ENCODE peak calls at places on chromosomes 11 and 22, in nine cellular contexts. K is DND-41, P is progenitor cell of endocrine pancreas, L is nephron progenitor cell, U is fibroblast of lung, G is heart right ventricle, M is IMR-90, V is body of pancreas, D is GM10248. A is an unnamed sample.

GRCh38 chr22:28822930-28823481 is 22.6 kb upstream of the XBP1 start:
- DNase-seq in K (peak; percentile 86), P (no peak), L (no peak), U (no peak), G (no peak), M (no peak), V (peak; percentile 87), D (no peak), A (no peak)

GRCh38 chr11:117334896-117335295 is 7.2 kb downstream of the CEP164 start:
- DNase-seq in K (no peak), P (no peak), L (no peak), U (no peak), G (no peak), M (no peak), V (no peak), D (no peak), A (no peak)

GRCh38 chr11:120630100-120630499 is 118.6 kb downstream of the GRIK4 start:
- DNase-seq in K (no peak), P (no peak), L (no peak), U (no peak), G (no peak), M (no peak), V (no peak), D (no peak), A (no peak)

GRCh38 chr11:61587951-61588695 is 7.2 kb upstream of the SYT7 start:
- DNase-seq in K (peak; percentile 18), P (peak; percentile 42), L (peak; percentile 79), U (no peak), G (peak; percentile 66), M (no peak), V (peak; percentile 67), D (peak; percentile 58), A (no peak)

GRCh38 chr11:106624377-106624776 is 393.9 kb downstream of the GUCY1A2 start:
- DNase-seq in K (no peak), P (no peak), L (no peak), U (peak; percentile 28), G (no peak), M (peak; percentile 12), V (no peak), D (no peak), A (no peak)

GRCh38 chr11:128502736-128503135 is 84.6 kb downstream of the ETS1 start:
- DNase-seq in K (no peak), P (no peak), L (no peak), U (peak; percentile 88), G (no peak), M (peak; percentile 96), V (no peak), D (no peak), A (no peak)

GRCh38 chr11:123407996-123408597 is 22.0 kb upstream of the GRAMD1B start:
- DNase-seq in K (no peak), P (no peak), L (no peak), U (no peak), G (no peak), M (no peak), V (no peak), D (no peak), A (no peak)

GRCh38 chr11:120031612-120032600 is 106.0 kb downstream of the TRIM29 start:
- DNase-seq in K (no peak), P (no peak), L (no peak), U (no peak), G (no peak), M (no peak), V (no peak), D (no peak), A (no peak)

GRCh38 chr22:32309585-32310251 is 47.9 kb upstream of the RFPL3 start:
- DNase-seq in K (no peak), P (no peak), L (peak; percentile 22), U (no peak), G (no peak), M (no peak), V (no peak), D (no peak), A (no peak)

GRCh38 chr11:74984730-74985129 is 4.0 kb upstream of the NEU3 start:
- DNase-seq in K (no peak), P (no peak), L (no peak), U (no peak), G (no peak), M (no peak), V (no peak), D (no peak), A (no peak)

GRCh38 chr11:19084661-19085315 is 24.3 kb upstream of the MRGPRX2 start:
- DNase-seq in K (no peak), P (no peak), L (no peak), U (no peak), G (no peak), M (no peak), V (no peak), D (no peak), A (no peak)

DNA sequence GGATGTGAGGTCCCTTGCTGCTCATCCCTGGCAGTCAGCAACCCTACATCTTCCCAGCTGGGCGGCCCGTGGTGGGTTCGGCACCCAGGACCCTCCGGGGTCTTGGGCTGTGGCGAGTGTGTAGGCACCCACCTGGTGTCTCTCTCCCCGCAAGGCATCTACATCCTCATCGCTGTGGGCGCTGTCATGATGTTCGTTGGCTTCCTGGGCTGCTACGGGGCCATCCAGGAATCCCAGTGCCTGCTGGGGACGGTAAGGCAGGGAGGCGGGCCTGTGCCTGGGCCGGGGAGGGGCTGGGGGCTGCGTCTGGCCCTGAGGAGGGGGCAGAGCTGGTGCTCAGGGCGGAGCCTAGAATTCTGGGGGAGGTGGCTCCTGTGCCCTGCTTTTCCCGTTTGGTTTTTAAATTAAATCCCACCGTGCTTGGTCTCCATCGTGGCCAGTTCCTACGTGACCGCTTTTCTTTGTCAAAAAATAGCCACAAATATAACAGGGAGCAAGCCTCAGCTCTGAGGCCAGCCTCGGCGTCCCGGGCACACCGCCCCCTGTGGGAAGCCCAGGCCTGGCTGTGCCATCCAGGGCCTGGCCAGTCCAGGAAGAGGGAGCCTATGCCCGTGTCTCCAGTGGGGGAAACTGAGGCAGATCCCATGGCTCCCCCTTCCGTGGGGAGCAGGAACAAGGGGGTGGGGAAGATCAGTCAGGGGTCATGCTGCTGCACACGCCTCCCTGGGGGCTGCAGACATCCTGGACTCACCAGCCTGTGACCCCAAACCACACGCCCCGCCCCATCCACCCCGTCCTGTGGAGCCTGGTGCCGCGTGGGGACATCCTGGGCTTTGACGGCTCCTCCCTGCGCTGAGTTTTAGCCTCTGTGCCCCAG is 6.4 kb upstream of the TSSC4 start:
- DNase-seq in K (no peak), P (no peak), L (no peak), U (no peak), G (no peak), M (no peak), V (no peak), D (no peak), A (no peak)
- TF ChIP-seq CTCF in K (no peak), P (no peak), L (no peak), U (no peak), G (no peak), M (no peak), V (no peak), D (no peak), A (peak; percentile 18)

GRCh38 chr11:39365809-39366436 is 2093.5 kb downstream of the LRRC4C start:
- DNase-seq in K (no peak), P (no peak), L (no peak), U (peak; percentile 2), G (no peak), M (no peak), V (no peak), D (no peak), A (no peak)
- TF ChIP-seq CTCF in K (peak; percentile 48), P (no peak), L (no peak), U (no peak), G (no peak), M (no peak), V (peak; percentile 25), D (no peak), A (no peak)

DNA sequence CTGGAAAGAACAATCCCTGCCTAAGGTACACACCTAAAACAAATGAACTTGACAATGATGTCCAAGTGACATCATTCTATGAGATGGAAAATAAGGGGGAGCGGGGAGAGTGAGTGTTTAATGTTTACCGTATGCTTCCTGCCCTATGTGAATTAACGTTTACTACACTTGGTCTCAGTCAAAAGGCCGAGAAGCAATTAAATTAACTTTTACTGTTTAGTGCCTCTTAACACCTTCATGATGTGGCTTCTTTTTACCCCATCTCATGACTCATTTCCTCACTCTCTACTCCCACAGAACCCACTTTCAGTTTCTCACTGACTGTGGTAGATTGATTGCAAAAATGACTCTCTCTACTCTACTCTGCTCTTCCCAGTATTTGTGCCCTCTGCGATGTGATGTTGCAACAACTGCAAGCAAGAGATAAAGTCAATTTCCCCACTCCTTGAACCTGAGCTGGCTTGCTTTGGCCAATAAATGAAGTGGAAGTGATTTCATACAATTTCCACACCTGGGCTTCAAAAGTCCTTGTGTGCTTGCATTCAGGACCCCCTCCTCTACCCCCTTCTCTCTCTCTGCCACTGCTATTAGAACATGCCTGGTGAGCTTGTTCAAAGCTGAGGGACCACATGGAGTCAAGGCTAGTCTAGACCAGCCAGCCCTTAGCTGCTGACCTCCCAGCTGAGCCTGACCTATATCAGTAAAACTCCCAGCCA is 11.6 kb upstream of the ALKBH3 start:
- DNase-seq in K (peak; percentile 59), P (no peak), L (no peak), U (peak; percentile 67), G (no peak), M (peak; percentile 80), V (no peak), D (peak; percentile 80), A (peak; percentile 53)
- TF ChIP-seq CTCF in K (no peak), P (no peak), L (no peak), U (no peak), G (no peak), M (no peak), V (no peak), D (no peak), A (no peak)

GRCh38 chr11:8247312-8247711 is 16.4 kb downstream of the LMO1 start:
- DNase-seq in K (peak; percentile 12), P (no peak), L (no peak), U (no peak), G (no peak), M (no peak), V (no peak), D (no peak), A (no peak)
- TF ChIP-seq CTCF in K (peak; percentile 46), P (peak; percentile 36), L (peak; percentile 15), U (peak; percentile 32), G (peak; percentile 10), M (peak; percentile 31), V (peak; percentile 48), D (peak; percentile 30), A (peak; percentile 63)

GRCh38 chr11:3182462-3182852 is 17.3 kb upstream of the OSBPL5 start:
- DNase-seq in K (no peak), P (no peak), L (no peak), U (no peak), G (no peak), M (no peak), V (no peak), D (no peak), A (no peak)

GRCh38 chr11:3180869-3181268 is 15.8 kb upstream of the OSBPL5 start:
- DNase-seq in K (no peak), P (no peak), L (no peak), U (no peak), G (no peak), M (no peak), V (no peak), D (no peak), A (no peak)

GRCh38 chr11:3184732-3185347 is 19.7 kb upstream of the OSBPL5 start:
- DNase-seq in K (no peak), P (no peak), L (no peak), U (no peak), G (no peak), M (no peak), V (no peak), D (no peak), A (no peak)

GRCh38 chr11:3181722-3182461 is 16.8 kb upstream of the OSBPL5 start:
- DNase-seq in K (no peak), P (no peak), L (no peak), U (no peak), G (no peak), M (no peak), V (no peak), D (no peak), A (no peak)

GRCh38 chr11:3183523-3183922 is 18.4 kb upstream of the OSBPL5 start:
- DNase-seq in K (no peak), P (no peak), L (no peak), U (no peak), G (no peak), M (no peak), V (no peak), D (no peak), A (no peak)
- TF ChIP-seq CTCF in K (no peak), P (no peak), L (no peak), U (no peak), G (no peak), M (no peak), V (no peak), D (no peak), A (no peak)

A was measured in GM12864.